ENCODE peak calls at places on chromosomes 2 and 18, in four cellular contexts. O is K562, H is left ventricle myocardium inferior, A is HS-27A. W is an unnamed sample.

GRCh38 chr2:235390108-235390815 is 103.6 kb upstream of the AGAP1 start:
- DNase-seq in O (no peak), H (no peak), A (no peak), W (no peak)

GRCh38 chr2:147623328-147623727 is 221.5 kb upstream of the ACVR2A start:
- DNase-seq in O (no peak), H (no peak), A (no peak), W (no peak)

GRCh38 chr2:168568476-168569227 is 112.6 kb downstream of the CERS6 start:
- DNase-seq in O (no peak), H (no peak), A (no peak), W (no peak)

GRCh38 chr18:48409591-48410094 is 460 bp upstream of the ZBTB7C start:
- DNase-seq in O (peak), H (peak), A (no peak), W (peak)

GRCh38 chr18:22691988-22692710 is 241.0 kb upstream of the RBBP8 start:
- DNase-seq in O (no peak), H (no peak), A (no peak), W (no peak)

GRCh38 chr2:188788621-188789020 is 185.6 kb upstream of the COL3A1 start:
- DNase-seq in O (no peak), H (peak), A (no peak), W (no peak)

GRCh38 chr2:26961603-26962184 is 8.7 kb upstream of the MAPRE3 start:
- DNase-seq in O (peak), H (peak), A (peak), W (peak)

GRCh38 chr18:12599543-12599942 is 58.4 kb downstream of the SPIRE1 start:
- DNase-seq in O (no peak), H (no peak), A (no peak), W (no peak)

GRCh38 chr18:30192216-30192615 is 850.3 kb downstream of the DSC3 start:
- DNase-seq in O (no peak), H (no peak), A (no peak), W (no peak)

GRCh38 chr2:126700677-126701076 is 44.7 kb downstream of the GYPC start:
- DNase-seq in O (no peak), H (no peak), A (no peak), W (no peak)

GRCh38 chr18:43869451-43870008 is 592.2 kb upstream of the SYT4 start:
- DNase-seq in O (no peak), H (no peak), A (no peak), W (no peak)

GRCh38 chr2:205682239-205683021 is at the start of gene NRP2:
- DNase-seq in O (peak), H (peak), A (no peak), W (peak)

W was measured in HuH-7.